ENCODE peak calls at places on chromosomes 2 and 18, in nine cellular contexts. E, P, I, F, N, K, R, X and H are unnamed samples.

GRCh38 chr2:162475661-162476060 is 131.7 kb downstream of the GCA start:
- DNase-seq in E (peak), P (peak), I (no peak), F (no peak), N (peak), K (no peak), R (no peak), X (no peak), H (no peak)

GRCh38 chr2:73993376-73993775 is 8.7 kb downstream of the TET3 start:
- DNase-seq in E (no peak), P (no peak), I (peak), F (no peak), N (no peak), K (no peak), R (no peak), X (no peak), H (no peak)

GRCh38 chr2:113157108-113157896 is 16.5 kb upstream of the PSD4 start:
- DNase-seq in E (peak), P (peak), I (peak), F (no peak), N (peak), K (peak), R (peak), X (no peak), H (peak)

GRCh38 chr2:152542995-152543481 is 174.2 kb downstream of the PRPF40A start:
- DNase-seq in E (no peak), P (no peak), I (peak), F (no peak), N (peak), K (peak), R (peak), X (no peak), H (no peak)

GRCh38 chr18:70046796-70047195 is 99.1 kb upstream of the CD226 start:
- DNase-seq in E (no peak), P (no peak), I (no peak), F (no peak), N (peak), K (no peak), R (no peak), X (no peak), H (no peak)

GRCh38 chr2:41598161-41598894 is 449.5 kb upstream of the PKDCC start:
- DNase-seq in E (no peak), P (no peak), I (no peak), F (peak), N (peak), K (no peak), R (no peak), X (no peak), H (no peak)

GRCh38 chr2:30639836-30640235 is 167.4 kb downstream of the CAPN13 start:
- DNase-seq in E (no peak), P (peak), I (no peak), F (no peak), N (no peak), K (no peak), R (no peak), X (no peak), H (no peak)

GRCh38 chr2:216553093-216553478 is 54.4 kb downstream of the RPL37A start:
- DNase-seq in E (no peak), P (no peak), I (no peak), F (no peak), N (peak), K (no peak), R (no peak), X (no peak), H (no peak)

GRCh38 chr2:234335676-234336228 is 161.1 kb downstream of the ARL4C start:
- DNase-seq in E (peak), P (no peak), I (peak), F (peak), N (peak), K (no peak), R (no peak), X (peak), H (peak)

GRCh38 chr2:151051584-151052220 is 210.0 kb downstream of the RBM43 start:
- DNase-seq in E (peak), P (peak), I (peak), F (no peak), N (peak), K (no peak), R (peak), X (no peak), H (peak)

GRCh38 chr18:2846241-2846637 is 567 bp upstream of the EMILIN2 start:
- DNase-seq in E (no peak), P (no peak), I (peak), F (no peak), N (peak), K (peak), R (no peak), X (no peak), H (no peak)

GRCh38 chr2:10222-10875 is 36.0 kb downstream of the FAM110C start:
- DNase-seq in E (peak), P (no peak), I (no peak), F (no peak), N (peak), K (no peak), R (no peak), X (no peak), H (peak)

GRCh38 chr18:76801567-76802505 is 20.5 kb upstream of the ZNF236 start:
- DNase-seq in E (peak), P (peak), I (peak), F (no peak), N (peak), K (peak), R (peak), X (no peak), H (peak)

GRCh38 chr2:192029089-192029488 is 165.6 kb downstream of the TMEFF2 start:
- DNase-seq in E (no peak), P (no peak), I (no peak), F (no peak), N (no peak), K (peak), R (no peak), X (no peak), H (no peak)

GRCh38 chr2:130351495-130352125 is 4.2 kb upstream of the PTPN18 start:
- DNase-seq in E (no peak), P (no peak), I (no peak), F (no peak), N (no peak), K (no peak), R (no peak), X (no peak), H (no peak)

GRCh38 chr2:29443627-29444026 is 328.4 kb downstream of the CLIP4 start:
- DNase-seq in E (no peak), P (no peak), I (peak), F (no peak), N (no peak), K (no peak), R (no peak), X (no peak), H (no peak)

GRCh38 chr18:77223221-77223639 is 26.4 kb upstream of the GALR1 start:
- DNase-seq in E (no peak), P (no peak), I (no peak), F (no peak), N (no peak), K (no peak), R (no peak), X (no peak), H (no peak)

GRCh38 chr2:1632006-1632348 is 112.3 kb downstream of the PXDN start:
- DNase-seq in E (no peak), P (no peak), I (peak), F (no peak), N (peak), K (no peak), R (no peak), X (no peak), H (peak)